ENCODE peak calls at places on chromosomes 2 and 18, in six cellular contexts. One of them, this sample, is unnamed.

GRCh38 chr18:23800902-23801301 is 111.6 kb downstream of the LAMA3 start:
- DNase-seq in neuronal stem cell: no peak
- DNase-seq in IMR-90: no peak
- DNase-seq in mesenchymal stem cell: no peak
- DNase-seq in H9: no peak
- DNase-seq in H1: no peak
- DNase-seq in this sample: no peak

GRCh38 chr2:239440511-239440959 is 39.7 kb upstream of the HDAC4 start:
- DNase-seq in neuronal stem cell: peak
- DNase-seq in IMR-90: no peak
- DNase-seq in mesenchymal stem cell: no peak
- DNase-seq in H9: no peak
- DNase-seq in H1: peak
- DNase-seq in this sample: peak

GRCh38 chr2:114937366-114937930 is 495.0 kb downstream of the DPP10 start:
- DNase-seq in neuronal stem cell: no peak
- DNase-seq in IMR-90: no peak
- DNase-seq in mesenchymal stem cell: no peak
- DNase-seq in H9: no peak
- DNase-seq in H1: no peak
- DNase-seq in this sample: no peak

GRCh38 chr18:59631583-59632181 is 65.5 kb downstream of the CCBE1 start:
- DNase-seq in neuronal stem cell: peak
- DNase-seq in IMR-90: peak
- DNase-seq in mesenchymal stem cell: peak
- DNase-seq in H9: peak
- DNase-seq in H1: peak
- DNase-seq in this sample: peak

GRCh38 chr2:24122356-24123211 is 550 bp downstream of the PFN4 start:
- DNase-seq in neuronal stem cell: peak
- DNase-seq in IMR-90: peak
- DNase-seq in mesenchymal stem cell: peak
- DNase-seq in H9: no peak
- DNase-seq in H1: no peak
- DNase-seq in this sample: peak

GRCh38 chr2:204731996-204732395 is 186.7 kb downstream of the PARD3B start:
- DNase-seq in neuronal stem cell: no peak
- DNase-seq in IMR-90: peak
- DNase-seq in mesenchymal stem cell: peak
- DNase-seq in H9: no peak
- DNase-seq in H1: no peak
- DNase-seq in this sample: no peak

GRCh38 chr2:124254621-124255020 is 229.5 kb downstream of the CNTNAP5 start:
- DNase-seq in neuronal stem cell: no peak
- DNase-seq in IMR-90: peak
- DNase-seq in mesenchymal stem cell: peak
- DNase-seq in H9: no peak
- DNase-seq in H1: no peak
- DNase-seq in this sample: no peak

GRCh38 chr2:100197643-100198153 is 55.3 kb upstream of the AFF3 start:
- DNase-seq in neuronal stem cell: peak
- DNase-seq in IMR-90: peak
- DNase-seq in mesenchymal stem cell: peak
- DNase-seq in H9: peak
- DNase-seq in H1: peak
- DNase-seq in this sample: peak

GRCh38 chr18:50662177-50662576 is 102.3 kb downstream of the MAPK4 start:
- DNase-seq in neuronal stem cell: no peak
- DNase-seq in IMR-90: peak
- DNase-seq in mesenchymal stem cell: no peak
- DNase-seq in H9: no peak
- DNase-seq in H1: no peak
- DNase-seq in this sample: peak

GRCh38 chr2:10242998-10243925 is 59.4 kb upstream of the HPCAL1 start:
- DNase-seq in neuronal stem cell: no peak
- DNase-seq in IMR-90: no peak
- DNase-seq in mesenchymal stem cell: no peak
- DNase-seq in H9: no peak
- DNase-seq in H1: no peak
- DNase-seq in this sample: no peak

GRCh38 chr18:75714766-75715165 is 287.3 kb upstream of the SMIM21 start:
- DNase-seq in neuronal stem cell: no peak
- DNase-seq in IMR-90: no peak
- DNase-seq in mesenchymal stem cell: no peak
- DNase-seq in H9: no peak
- DNase-seq in H1: no peak
- DNase-seq in this sample: no peak

GRCh38 chr18:8525692-8526091 is 83.5 kb upstream of the RAB12 start:
- DNase-seq in neuronal stem cell: peak
- DNase-seq in IMR-90: no peak
- DNase-seq in mesenchymal stem cell: no peak
- DNase-seq in H9: peak
- DNase-seq in H1: peak
- DNase-seq in this sample: peak

GRCh38 chr18:3107740-3108151 is 94.8 kb upstream of the LPIN2 start:
- DNase-seq in neuronal stem cell: no peak
- DNase-seq in IMR-90: no peak
- DNase-seq in mesenchymal stem cell: no peak
- DNase-seq in H9: no peak
- DNase-seq in H1: no peak
- DNase-seq in this sample: no peak

GRCh38 chr2:179422037-179422643 is 157.5 kb upstream of the SESTD1 start:
- DNase-seq in neuronal stem cell: peak
- DNase-seq in IMR-90: peak
- DNase-seq in mesenchymal stem cell: peak
- DNase-seq in H9: peak
- DNase-seq in H1: peak
- DNase-seq in this sample: peak

GRCh38 chr18:8982416-8983183 is 119.9 kb upstream of the NDUFV2 start:
- DNase-seq in neuronal stem cell: peak
- DNase-seq in IMR-90: peak
- DNase-seq in mesenchymal stem cell: peak
- DNase-seq in H9: no peak
- DNase-seq in H1: no peak
- DNase-seq in this sample: peak

GRCh38 chr2:120305296-120305695 is 40.6 kb upstream of the INHBB start:
- DNase-seq in neuronal stem cell: no peak
- DNase-seq in IMR-90: no peak
- DNase-seq in mesenchymal stem cell: peak
- DNase-seq in H9: no peak
- DNase-seq in H1: no peak
- DNase-seq in this sample: peak

GRCh38 chr2:128316777-128317185 is 1.9 kb downstream of the HS6ST1 start:
- DNase-seq in neuronal stem cell: no peak
- DNase-seq in IMR-90: no peak
- DNase-seq in mesenchymal stem cell: no peak
- DNase-seq in H9: no peak
- DNase-seq in H1: no peak
- DNase-seq in this sample: no peak

GRCh38 chr18:14221689-14222088 is 89.5 kb upstream of the ZNF519 start:
- DNase-seq in neuronal stem cell: no peak
- DNase-seq in IMR-90: no peak
- DNase-seq in mesenchymal stem cell: no peak
- DNase-seq in H9: no peak
- DNase-seq in H1: no peak
- DNase-seq in this sample: no peak

GRCh38 chr2:155997538-155997937 is 335.0 kb downstream of the NR4A2 start:
- DNase-seq in neuronal stem cell: no peak
- DNase-seq in IMR-90: no peak
- DNase-seq in mesenchymal stem cell: no peak
- DNase-seq in H9: no peak
- DNase-seq in H1: no peak
- DNase-seq in this sample: no peak

GRCh38 chr2:67050621-67051020 is 346.5 kb upstream of the ETAA1 start:
- DNase-seq in neuronal stem cell: no peak
- DNase-seq in IMR-90: peak
- DNase-seq in mesenchymal stem cell: peak
- DNase-seq in H9: no peak
- DNase-seq in H1: no peak
- DNase-seq in this sample: no peak

GRCh38 chr18:62490967-62491366 is 31.9 kb upstream of the ZCCHC2 start:
- DNase-seq in neuronal stem cell: no peak
- DNase-seq in IMR-90: no peak
- DNase-seq in mesenchymal stem cell: no peak
- DNase-seq in H9: peak
- DNase-seq in H1: no peak
- DNase-seq in this sample: no peak

GRCh38 chr2:198316852-198317395 is 512.5 kb downstream of the PLCL1 start:
- DNase-seq in neuronal stem cell: no peak
- DNase-seq in IMR-90: no peak
- DNase-seq in mesenchymal stem cell: no peak
- DNase-seq in H9: no peak
- DNase-seq in H1: no peak
- DNase-seq in this sample: no peak

GRCh38 chr2:215236131-215236530 is 75.7 kb upstream of the ATIC start:
- DNase-seq in neuronal stem cell: no peak
- DNase-seq in IMR-90: no peak
- DNase-seq in mesenchymal stem cell: no peak
- DNase-seq in H9: no peak
- DNase-seq in H1: no peak
- DNase-seq in this sample: no peak

GRCh38 chr2:181991171-181991885 is 5.7 kb downstream of the PPP1R1C start:
- DNase-seq in neuronal stem cell: no peak
- DNase-seq in IMR-90: no peak
- DNase-seq in mesenchymal stem cell: no peak
- DNase-seq in H9: no peak
- DNase-seq in H1: no peak
- DNase-seq in this sample: no peak

GRCh38 chr2:156841321-156841720 is 405.1 kb downstream of the GPD2 start:
- DNase-seq in neuronal stem cell: no peak
- DNase-seq in IMR-90: peak
- DNase-seq in mesenchymal stem cell: no peak
- DNase-seq in H9: no peak
- DNase-seq in H1: no peak
- DNase-seq in this sample: no peak

GRCh38 chr18:21853972-21854563 is 113.5 kb downstream of the MIB1 start:
- DNase-seq in neuronal stem cell: no peak
- DNase-seq in IMR-90: no peak
- DNase-seq in mesenchymal stem cell: peak
- DNase-seq in H9: no peak
- DNase-seq in H1: no peak
- DNase-seq in this sample: no peak

DNA sequence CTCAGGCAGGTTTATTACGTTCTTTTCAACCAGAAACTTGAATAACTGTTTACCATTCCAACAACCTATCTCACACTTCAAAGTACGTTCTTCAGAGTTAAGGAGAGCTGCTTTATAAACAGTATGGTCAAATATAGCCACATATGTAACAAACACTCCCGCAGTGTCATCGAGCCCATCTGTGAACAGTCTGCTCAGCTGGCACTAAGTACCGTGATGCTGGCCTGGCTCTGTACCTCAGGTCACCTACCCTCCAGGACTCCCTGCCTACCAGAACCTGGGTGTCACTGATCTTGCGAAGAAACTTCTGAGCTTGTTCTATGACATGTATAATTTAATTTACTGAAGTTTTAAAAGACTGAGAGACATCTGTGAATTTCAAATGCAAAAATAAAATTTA is 71.4 kb downstream of the SEPTIN10 start:
- DNase-seq in neuronal stem cell: no peak
- DNase-seq in IMR-90: peak
- DNase-seq in mesenchymal stem cell: peak
- DNase-seq in H9: no peak
- DNase-seq in H1: no peak
- DNase-seq in this sample: no peak
- H2BK15ac ChIP-seq in neuronal stem cell: no peak
- H2BK15ac ChIP-seq in IMR-90: no peak
- H2BK15ac ChIP-seq in mesenchymal stem cell: no peak
- H2BK15ac ChIP-seq in H9: no peak
- H2BK15ac ChIP-seq in H1: no peak
- H2BK15ac ChIP-seq in this sample: no peak

DNA sequence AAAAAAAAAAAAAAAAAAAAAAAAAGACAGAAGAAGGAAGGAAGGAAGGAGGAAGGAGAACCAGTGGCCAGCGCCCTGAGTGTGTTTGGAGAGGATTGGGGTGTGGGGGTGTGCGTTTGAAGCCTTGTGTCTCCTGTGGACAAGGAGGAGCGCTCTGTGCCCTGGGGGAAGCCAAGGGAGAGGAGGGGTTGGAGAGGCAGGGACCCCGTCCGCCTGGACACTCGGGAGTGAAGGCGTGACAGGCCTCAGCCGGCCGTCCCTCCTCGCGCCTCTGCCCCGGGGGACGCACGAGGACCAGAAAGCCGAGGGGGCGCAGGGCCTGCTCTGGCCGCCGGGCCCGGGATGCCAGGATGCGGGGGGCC is 44.9 kb downstream of the SERTAD2 start:
- DNase-seq in neuronal stem cell: no peak
- DNase-seq in IMR-90: no peak
- DNase-seq in mesenchymal stem cell: no peak
- DNase-seq in H9: no peak
- DNase-seq in H1: peak
- DNase-seq in this sample: no peak
- H3K18ac ChIP-seq in neuronal stem cell: peak
- H3K18ac ChIP-seq in IMR-90: no peak
- H3K18ac ChIP-seq in mesenchymal stem cell: peak
- H3K18ac ChIP-seq in H9: peak
- H3K18ac ChIP-seq in H1: no peak
- H3K18ac ChIP-seq in this sample: peak

DNA sequence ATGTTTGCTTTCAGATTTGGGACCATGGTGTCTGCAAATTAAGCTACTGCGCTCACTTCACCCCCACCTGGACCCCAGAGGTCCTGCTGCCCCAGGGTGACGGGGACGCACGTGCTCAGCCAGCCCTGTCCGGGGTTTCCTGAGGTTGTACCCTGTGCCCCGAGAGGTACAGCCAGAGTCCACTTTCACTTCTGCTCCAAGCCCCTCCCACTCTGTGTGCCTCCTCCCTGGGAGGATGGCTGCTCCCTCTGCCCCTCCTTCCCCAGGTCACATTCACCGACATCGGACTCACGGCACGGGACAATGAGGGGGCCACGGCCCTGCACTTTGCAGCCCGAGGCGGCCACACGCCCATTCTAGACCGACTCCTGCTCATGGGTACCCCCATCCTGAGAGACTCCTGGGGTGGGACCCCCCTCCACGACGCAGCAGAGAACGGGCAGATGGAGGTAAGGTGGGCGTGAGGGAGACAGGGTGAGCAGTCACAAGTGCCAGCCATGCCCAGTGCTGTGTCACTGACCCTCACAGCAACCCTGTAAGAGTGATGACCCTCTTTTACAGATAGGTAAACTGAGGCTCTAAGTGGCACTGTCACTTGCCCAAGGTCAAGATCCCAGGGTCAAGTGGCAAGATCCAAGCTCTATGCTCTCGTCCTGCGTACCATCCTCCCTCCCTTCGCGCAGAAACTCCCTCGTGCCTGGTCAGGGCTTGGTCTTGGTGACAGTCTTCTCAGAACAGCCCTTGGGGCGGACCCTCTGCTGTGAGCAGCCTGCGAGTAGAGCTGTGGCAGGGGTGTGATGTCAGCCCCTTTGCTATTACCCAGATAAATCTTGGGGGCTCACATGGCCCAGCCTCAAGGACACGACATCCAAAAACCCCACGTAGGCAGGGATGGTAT is 7.6 kb downstream of the ESPNL start:
- DNase-seq in neuronal stem cell: no peak
- DNase-seq in IMR-90: no peak
- DNase-seq in mesenchymal stem cell: no peak
- DNase-seq in H9: peak
- DNase-seq in H1: peak
- DNase-seq in this sample: no peak
- H2BK15ac ChIP-seq in neuronal stem cell: peak
- H2BK15ac ChIP-seq in IMR-90: no peak
- H2BK15ac ChIP-seq in mesenchymal stem cell: no peak
- H2BK15ac ChIP-seq in H9: no peak
- H2BK15ac ChIP-seq in H1: no peak
- H2BK15ac ChIP-seq in this sample: no peak

GRCh38 chr2:236874866-236875481 is 210.7 kb upstream of the COPS8 start:
- DNase-seq in neuronal stem cell: no peak
- DNase-seq in IMR-90: no peak
- DNase-seq in mesenchymal stem cell: no peak
- DNase-seq in H9: no peak
- DNase-seq in H1: peak
- DNase-seq in this sample: no peak
- H3K18ac ChIP-seq in neuronal stem cell: peak
- H3K18ac ChIP-seq in IMR-90: no peak
- H3K18ac ChIP-seq in mesenchymal stem cell: peak
- H3K18ac ChIP-seq in H9: no peak
- H3K18ac ChIP-seq in H1: no peak
- H3K18ac ChIP-seq in this sample: no peak

This sample was measured in mesendoderm.